ENCODE peak calls at places on chromosome 5, in four cellular contexts. P, K, R and V are unnamed samples.

GRCh38 chr5:9358961-9359686 is 186.8 kb downstream of the SEMA5A start:
- DNase-seq in P (no peak), K (no peak), R (no peak), V (no peak)

GRCh38 chr5:56077796-56078233 is 83.1 kb upstream of the IL6ST start:
- DNase-seq in P (no peak), K (no peak), R (no peak), V (no peak)

GRCh38 chr5:114339108-114339507 is 22.8 kb upstream of the KCNN2 start:
- DNase-seq in P (no peak), K (no peak), R (no peak), V (no peak)

GRCh38 chr5:163489055-163489744 is 16.2 kb upstream of the MAT2B start:
- DNase-seq in P (no peak), K (no peak), R (no peak), V (no peak)

GRCh38 chr5:35319231-35320002 is 89.1 kb upstream of the PRLR start:
- DNase-seq in P (no peak), K (no peak), R (no peak), V (no peak)

GRCh38 chr5:152170350-152170749 is 234.7 kb downstream of the NMUR2 start:
- DNase-seq in P (no peak), K (no peak), R (no peak), V (peak; percentile 25)

GRCh38 chr5:172548981-172549707 is 91.9 kb upstream of the NEURL1B start:
- DNase-seq in P (no peak), K (no peak), R (no peak), V (no peak)

GRCh38 chr5:153122416-153122815 is 368.1 kb upstream of the GRIA1 start:
- DNase-seq in P (no peak), K (no peak), R (peak; percentile 79), V (peak; percentile 82)

GRCh38 chr5:116942622-116943021 is 368.0 kb upstream of the SEMA6A start:
- DNase-seq in P (no peak), K (no peak), R (no peak), V (no peak)

GRCh38 chr5:36552626-36553393 is 53.6 kb upstream of the SLC1A3 start:
- DNase-seq in P (no peak), K (no peak), R (no peak), V (no peak)

GRCh38 chr5:141422742-141423291 is 2.0 kb downstream of the PCDHGA11 start:
- DNase-seq in P (no peak), K (no peak), R (no peak), V (no peak)

GRCh38 chr5:104513194-104513602 is 950.6 kb upstream of the NUDT12 start:
- DNase-seq in P (peak; percentile 8), K (no peak), R (no peak), V (no peak)

GRCh38 chr5:178265746-178266145 is 33.1 kb upstream of the PHYKPL start:
- DNase-seq in P (no peak), K (no peak), R (no peak), V (no peak)

GRCh38 chr5:149761461-149761860 is 31.4 kb downstream of the PPARGC1B start:
- DNase-seq in P (no peak), K (no peak), R (no peak), V (no peak)

GRCh38 chr5:64947031-64947430 is 178.3 kb downstream of the CWC27 start:
- DNase-seq in P (no peak), K (peak; percentile 11), R (peak; percentile 5), V (peak; percentile 24)

GRCh38 chr5:116559239-116559638 is 15.4 kb downstream of the SEMA6A start:
- DNase-seq in P (no peak), K (peak; percentile 28), R (no peak), V (no peak)

GRCh38 chr5:142783601-142784291 is 13.6 kb downstream of the ARHGAP26 start:
- DNase-seq in P (peak; percentile 72), K (peak; percentile 15), R (no peak), V (no peak)

GRCh38 chr5:171121638-171122037 is 187.4 kb upstream of the TLX3 start:
- DNase-seq in P (no peak), K (no peak), R (no peak), V (no peak)

GRCh38 chr5:107979272-107979671 is 308.5 kb upstream of the EFNA5 start:
- DNase-seq in P (peak; percentile 54), K (no peak), R (peak; percentile 55), V (no peak)